ENCODE peak calls at places on chromosomes 6 and 20, in ten cellular contexts. One of them, this sample, is unnamed.

GRCh38 chr6:73667798-73668197 is 14.0 kb upstream of the SLC17A5 start:
- DNase-seq in brain microvascular endothelial cell: no peak
- DNase-seq in NCI-H1436 treated with DMSO at 0.1 percent for 48 hours: no peak
- DNase-seq in NCI-H1930: no peak
- DNase-seq in HT-29: no peak
- DNase-seq in foreskin fibroblast: no peak
- DNase-seq in NCI-H510A treated with DMSO at 0.1 percent for 48 hours: no peak
- DNase-seq in activated T-helper 2 cell treated with anti-CD3 and anti-CD28 coated beads, Interferon-gamma antibody, Interleukin-2, Interleukin-4, amounts not matched to agents 10 μg/mL and 5 μg/mL and 100 μg/mL, durations not matched to agents 14 hours and 24 hours and 36 hours: no peak
- DNase-seq in CD4-positive, alpha-beta T cell: no peak
- DNase-seq in Caki2: no peak
- DNase-seq in this sample: no peak

GRCh38 chr6:7107578-7108195 is at the start of gene RREB1:
- DNase-seq in NCI-H510A treated with DMSO at 0.1 percent for 48 hours: no peak
- DNase-seq in CD4-positive, alpha-beta T cell: peak
- DNase-seq in Caki2: no peak
- DNase-seq in HT-29: peak
- DNase-seq in NCI-H1436 treated with DMSO at 0.1 percent for 48 hours: no peak
- DNase-seq in brain microvascular endothelial cell: peak
- DNase-seq in foreskin fibroblast: peak
- DNase-seq in activated T-helper 2 cell treated with anti-CD3 and anti-CD28 coated beads, Interferon-gamma antibody, Interleukin-2, Interleukin-4, amounts not matched to agents 10 μg/mL and 5 μg/mL and 100 μg/mL, durations not matched to agents 14 hours and 24 hours and 36 hours: peak
- DNase-seq in NCI-H1930: peak
- DNase-seq in this sample: peak

GRCh38 chr6:72850469-72850868 is 228.6 kb downstream of the KCNQ5 start:
- DNase-seq in activated T-helper 2 cell treated with anti-CD3 and anti-CD28 coated beads, Interferon-gamma antibody, Interleukin-2, Interleukin-4, amounts not matched to agents 10 μg/mL and 5 μg/mL and 100 μg/mL, durations not matched to agents 14 hours and 24 hours and 36 hours: no peak
- DNase-seq in CD4-positive, alpha-beta T cell: no peak
- DNase-seq in NCI-H1930: no peak
- DNase-seq in NCI-H510A treated with DMSO at 0.1 percent for 48 hours: peak
- DNase-seq in brain microvascular endothelial cell: no peak
- DNase-seq in Caki2: no peak
- DNase-seq in HT-29: no peak
- DNase-seq in foreskin fibroblast: no peak
- DNase-seq in NCI-H1436 treated with DMSO at 0.1 percent for 48 hours: no peak
- DNase-seq in this sample: no peak

GRCh38 chr6:30169658-30170614 is 6.6 kb downstream of the TRIM15 start:
- DNase-seq in foreskin fibroblast: peak
- DNase-seq in CD4-positive, alpha-beta T cell: no peak
- DNase-seq in NCI-H1930: peak
- DNase-seq in brain microvascular endothelial cell: peak
- DNase-seq in NCI-H510A treated with DMSO at 0.1 percent for 48 hours: peak
- DNase-seq in activated T-helper 2 cell treated with anti-CD3 and anti-CD28 coated beads, Interferon-gamma antibody, Interleukin-2, Interleukin-4, amounts not matched to agents 10 μg/mL and 5 μg/mL and 100 μg/mL, durations not matched to agents 14 hours and 24 hours and 36 hours: peak
- DNase-seq in NCI-H1436 treated with DMSO at 0.1 percent for 48 hours: no peak
- DNase-seq in Caki2: peak
- DNase-seq in HT-29: peak
- DNase-seq in this sample: peak

GRCh38 chr6:12017876-12018401 is 5.8 kb downstream of the HIVEP1 start:
- DNase-seq in NCI-H1930: no peak
- DNase-seq in foreskin fibroblast: no peak
- DNase-seq in activated T-helper 2 cell treated with anti-CD3 and anti-CD28 coated beads, Interferon-gamma antibody, Interleukin-2, Interleukin-4, amounts not matched to agents 10 μg/mL and 5 μg/mL and 100 μg/mL, durations not matched to agents 14 hours and 24 hours and 36 hours: no peak
- DNase-seq in HT-29: no peak
- DNase-seq in NCI-H1436 treated with DMSO at 0.1 percent for 48 hours: no peak
- DNase-seq in brain microvascular endothelial cell: no peak
- DNase-seq in Caki2: no peak
- DNase-seq in CD4-positive, alpha-beta T cell: no peak
- DNase-seq in NCI-H510A treated with DMSO at 0.1 percent for 48 hours: no peak
- DNase-seq in this sample: no peak

GRCh38 chr20:962223-962622 is 39.9 kb downstream of the RSPO4 start:
- DNase-seq in brain microvascular endothelial cell: no peak
- DNase-seq in foreskin fibroblast: no peak
- DNase-seq in NCI-H1436 treated with DMSO at 0.1 percent for 48 hours: no peak
- DNase-seq in Caki2: no peak
- DNase-seq in activated T-helper 2 cell treated with anti-CD3 and anti-CD28 coated beads, Interferon-gamma antibody, Interleukin-2, Interleukin-4, amounts not matched to agents 10 μg/mL and 5 μg/mL and 100 μg/mL, durations not matched to agents 14 hours and 24 hours and 36 hours: no peak
- DNase-seq in HT-29: no peak
- DNase-seq in CD4-positive, alpha-beta T cell: no peak
- DNase-seq in NCI-H1930: no peak
- DNase-seq in NCI-H510A treated with DMSO at 0.1 percent for 48 hours: no peak
- DNase-seq in this sample: no peak

GRCh38 chr6:125791151-125791819 is 525 bp downstream of the NCOA7 start:
- DNase-seq in brain microvascular endothelial cell: peak
- DNase-seq in Caki2: peak
- DNase-seq in foreskin fibroblast: peak
- DNase-seq in NCI-H510A treated with DMSO at 0.1 percent for 48 hours: peak
- DNase-seq in NCI-H1436 treated with DMSO at 0.1 percent for 48 hours: no peak
- DNase-seq in HT-29: peak
- DNase-seq in CD4-positive, alpha-beta T cell: peak
- DNase-seq in activated T-helper 2 cell treated with anti-CD3 and anti-CD28 coated beads, Interferon-gamma antibody, Interleukin-2, Interleukin-4, amounts not matched to agents 10 μg/mL and 5 μg/mL and 100 μg/mL, durations not matched to agents 14 hours and 24 hours and 36 hours: peak
- DNase-seq in NCI-H1930: peak
- DNase-seq in this sample: peak

GRCh38 chr6:24558516-24558915 is 63.7 kb downstream of the ALDH5A1 start:
- DNase-seq in NCI-H1436 treated with DMSO at 0.1 percent for 48 hours: no peak
- DNase-seq in CD4-positive, alpha-beta T cell: no peak
- DNase-seq in activated T-helper 2 cell treated with anti-CD3 and anti-CD28 coated beads, Interferon-gamma antibody, Interleukin-2, Interleukin-4, amounts not matched to agents 10 μg/mL and 5 μg/mL and 100 μg/mL, durations not matched to agents 14 hours and 24 hours and 36 hours: no peak
- DNase-seq in Caki2: no peak
- DNase-seq in NCI-H1930: no peak
- DNase-seq in HT-29: no peak
- DNase-seq in foreskin fibroblast: no peak
- DNase-seq in brain microvascular endothelial cell: no peak
- DNase-seq in NCI-H510A treated with DMSO at 0.1 percent for 48 hours: no peak
- DNase-seq in this sample: no peak

GRCh38 chr6:39942903-39943580 is 8.8 kb upstream of the MOCS1 start:
- DNase-seq in NCI-H1930: no peak
- DNase-seq in brain microvascular endothelial cell: no peak
- DNase-seq in foreskin fibroblast: no peak
- DNase-seq in NCI-H1436 treated with DMSO at 0.1 percent for 48 hours: no peak
- DNase-seq in CD4-positive, alpha-beta T cell: no peak
- DNase-seq in HT-29: no peak
- DNase-seq in Caki2: no peak
- DNase-seq in activated T-helper 2 cell treated with anti-CD3 and anti-CD28 coated beads, Interferon-gamma antibody, Interleukin-2, Interleukin-4, amounts not matched to agents 10 μg/mL and 5 μg/mL and 100 μg/mL, durations not matched to agents 14 hours and 24 hours and 36 hours: no peak
- DNase-seq in NCI-H510A treated with DMSO at 0.1 percent for 48 hours: no peak
- DNase-seq in this sample: no peak

GRCh38 chr6:3516094-3516493 is 59.2 kb upstream of the SLC22A23 start:
- DNase-seq in foreskin fibroblast: peak
- DNase-seq in NCI-H510A treated with DMSO at 0.1 percent for 48 hours: no peak
- DNase-seq in CD4-positive, alpha-beta T cell: no peak
- DNase-seq in Caki2: peak
- DNase-seq in brain microvascular endothelial cell: no peak
- DNase-seq in NCI-H1930: no peak
- DNase-seq in HT-29: peak
- DNase-seq in activated T-helper 2 cell treated with anti-CD3 and anti-CD28 coated beads, Interferon-gamma antibody, Interleukin-2, Interleukin-4, amounts not matched to agents 10 μg/mL and 5 μg/mL and 100 μg/mL, durations not matched to agents 14 hours and 24 hours and 36 hours: no peak
- DNase-seq in NCI-H1436 treated with DMSO at 0.1 percent for 48 hours: no peak
- DNase-seq in this sample: no peak

GRCh38 chr6:52115145-52115741 is 27.8 kb upstream of the PKHD1 start:
- DNase-seq in activated T-helper 2 cell treated with anti-CD3 and anti-CD28 coated beads, Interferon-gamma antibody, Interleukin-2, Interleukin-4, amounts not matched to agents 10 μg/mL and 5 μg/mL and 100 μg/mL, durations not matched to agents 14 hours and 24 hours and 36 hours: no peak
- DNase-seq in foreskin fibroblast: no peak
- DNase-seq in Caki2: peak
- DNase-seq in NCI-H1436 treated with DMSO at 0.1 percent for 48 hours: no peak
- DNase-seq in HT-29: no peak
- DNase-seq in NCI-H510A treated with DMSO at 0.1 percent for 48 hours: no peak
- DNase-seq in CD4-positive, alpha-beta T cell: no peak
- DNase-seq in NCI-H1930: no peak
- DNase-seq in brain microvascular endothelial cell: no peak
- DNase-seq in this sample: no peak

GRCh38 chr20:4244700-4245485 is 229.5 kb upstream of the RNF24 start:
- DNase-seq in NCI-H1930: no peak
- DNase-seq in activated T-helper 2 cell treated with anti-CD3 and anti-CD28 coated beads, Interferon-gamma antibody, Interleukin-2, Interleukin-4, amounts not matched to agents 10 μg/mL and 5 μg/mL and 100 μg/mL, durations not matched to agents 14 hours and 24 hours and 36 hours: no peak
- DNase-seq in NCI-H1436 treated with DMSO at 0.1 percent for 48 hours: no peak
- DNase-seq in NCI-H510A treated with DMSO at 0.1 percent for 48 hours: no peak
- DNase-seq in HT-29: peak
- DNase-seq in Caki2: no peak
- DNase-seq in foreskin fibroblast: peak
- DNase-seq in brain microvascular endothelial cell: no peak
- DNase-seq in CD4-positive, alpha-beta T cell: no peak
- DNase-seq in this sample: no peak

GRCh38 chr6:158460602-158461092 is 99.2 kb upstream of the TMEM181 start:
- DNase-seq in HT-29: no peak
- DNase-seq in CD4-positive, alpha-beta T cell: no peak
- DNase-seq in NCI-H1930: no peak
- DNase-seq in NCI-H1436 treated with DMSO at 0.1 percent for 48 hours: no peak
- DNase-seq in NCI-H510A treated with DMSO at 0.1 percent for 48 hours: no peak
- DNase-seq in foreskin fibroblast: peak
- DNase-seq in Caki2: no peak
- DNase-seq in brain microvascular endothelial cell: no peak
- DNase-seq in activated T-helper 2 cell treated with anti-CD3 and anti-CD28 coated beads, Interferon-gamma antibody, Interleukin-2, Interleukin-4, amounts not matched to agents 10 μg/mL and 5 μg/mL and 100 μg/mL, durations not matched to agents 14 hours and 24 hours and 36 hours: no peak
- DNase-seq in this sample: no peak

GRCh38 chr6:119276211-119276610 is 73.3 kb downstream of the MAN1A1 start:
- DNase-seq in NCI-H1930: no peak
- DNase-seq in HT-29: no peak
- DNase-seq in foreskin fibroblast: peak
- DNase-seq in Caki2: no peak
- DNase-seq in NCI-H510A treated with DMSO at 0.1 percent for 48 hours: no peak
- DNase-seq in activated T-helper 2 cell treated with anti-CD3 and anti-CD28 coated beads, Interferon-gamma antibody, Interleukin-2, Interleukin-4, amounts not matched to agents 10 μg/mL and 5 μg/mL and 100 μg/mL, durations not matched to agents 14 hours and 24 hours and 36 hours: no peak
- DNase-seq in NCI-H1436 treated with DMSO at 0.1 percent for 48 hours: no peak
- DNase-seq in brain microvascular endothelial cell: no peak
- DNase-seq in CD4-positive, alpha-beta T cell: no peak
- DNase-seq in this sample: no peak

GRCh38 chr6:112054001-112054400 is at the start of gene CCN6:
- DNase-seq in Caki2: no peak
- DNase-seq in brain microvascular endothelial cell: no peak
- DNase-seq in activated T-helper 2 cell treated with anti-CD3 and anti-CD28 coated beads, Interferon-gamma antibody, Interleukin-2, Interleukin-4, amounts not matched to agents 10 μg/mL and 5 μg/mL and 100 μg/mL, durations not matched to agents 14 hours and 24 hours and 36 hours: no peak
- DNase-seq in foreskin fibroblast: no peak
- DNase-seq in NCI-H1930: no peak
- DNase-seq in HT-29: no peak
- DNase-seq in NCI-H1436 treated with DMSO at 0.1 percent for 48 hours: no peak
- DNase-seq in NCI-H510A treated with DMSO at 0.1 percent for 48 hours: no peak
- DNase-seq in CD4-positive, alpha-beta T cell: no peak
- DNase-seq in this sample: no peak

GRCh38 chr6:17015144-17015543 is 86.7 kb upstream of the STMND1 start:
- DNase-seq in Caki2: no peak
- DNase-seq in activated T-helper 2 cell treated with anti-CD3 and anti-CD28 coated beads, Interferon-gamma antibody, Interleukin-2, Interleukin-4, amounts not matched to agents 10 μg/mL and 5 μg/mL and 100 μg/mL, durations not matched to agents 14 hours and 24 hours and 36 hours: no peak
- DNase-seq in NCI-H1930: no peak
- DNase-seq in NCI-H1436 treated with DMSO at 0.1 percent for 48 hours: no peak
- DNase-seq in foreskin fibroblast: peak
- DNase-seq in NCI-H510A treated with DMSO at 0.1 percent for 48 hours: no peak
- DNase-seq in HT-29: no peak
- DNase-seq in CD4-positive, alpha-beta T cell: no peak
- DNase-seq in brain microvascular endothelial cell: peak
- DNase-seq in this sample: no peak

GRCh38 chr6:85670573-85670972 is 27.9 kb upstream of the SYNCRIP start:
- DNase-seq in brain microvascular endothelial cell: peak
- DNase-seq in NCI-H1436 treated with DMSO at 0.1 percent for 48 hours: no peak
- DNase-seq in NCI-H510A treated with DMSO at 0.1 percent for 48 hours: no peak
- DNase-seq in NCI-H1930: no peak
- DNase-seq in CD4-positive, alpha-beta T cell: no peak
- DNase-seq in Caki2: no peak
- DNase-seq in HT-29: peak
- DNase-seq in foreskin fibroblast: peak
- DNase-seq in activated T-helper 2 cell treated with anti-CD3 and anti-CD28 coated beads, Interferon-gamma antibody, Interleukin-2, Interleukin-4, amounts not matched to agents 10 μg/mL and 5 μg/mL and 100 μg/mL, durations not matched to agents 14 hours and 24 hours and 36 hours: no peak
- DNase-seq in this sample: no peak

GRCh38 chr6:36455486-36456027 is 12.8 kb downstream of the KCTD20 start:
- DNase-seq in CD4-positive, alpha-beta T cell: no peak
- DNase-seq in Caki2: no peak
- DNase-seq in activated T-helper 2 cell treated with anti-CD3 and anti-CD28 coated beads, Interferon-gamma antibody, Interleukin-2, Interleukin-4, amounts not matched to agents 10 μg/mL and 5 μg/mL and 100 μg/mL, durations not matched to agents 14 hours and 24 hours and 36 hours: no peak
- DNase-seq in NCI-H510A treated with DMSO at 0.1 percent for 48 hours: no peak
- DNase-seq in NCI-H1930: no peak
- DNase-seq in foreskin fibroblast: no peak
- DNase-seq in NCI-H1436 treated with DMSO at 0.1 percent for 48 hours: no peak
- DNase-seq in brain microvascular endothelial cell: no peak
- DNase-seq in HT-29: peak
- DNase-seq in this sample: no peak

GRCh38 chr6:121309768-121310473 is 24.4 kb downstream of the TBC1D32 start:
- DNase-seq in NCI-H1930: no peak
- DNase-seq in CD4-positive, alpha-beta T cell: no peak
- DNase-seq in NCI-H1436 treated with DMSO at 0.1 percent for 48 hours: no peak
- DNase-seq in activated T-helper 2 cell treated with anti-CD3 and anti-CD28 coated beads, Interferon-gamma antibody, Interleukin-2, Interleukin-4, amounts not matched to agents 10 μg/mL and 5 μg/mL and 100 μg/mL, durations not matched to agents 14 hours and 24 hours and 36 hours: no peak
- DNase-seq in Caki2: no peak
- DNase-seq in brain microvascular endothelial cell: no peak
- DNase-seq in foreskin fibroblast: peak
- DNase-seq in NCI-H510A treated with DMSO at 0.1 percent for 48 hours: no peak
- DNase-seq in HT-29: no peak
- DNase-seq in this sample: no peak

GRCh38 chr6:99501762-99502161 is 13.5 kb downstream of the USP45 start:
- DNase-seq in foreskin fibroblast: peak
- DNase-seq in Caki2: no peak
- DNase-seq in brain microvascular endothelial cell: peak
- DNase-seq in NCI-H510A treated with DMSO at 0.1 percent for 48 hours: no peak
- DNase-seq in NCI-H1436 treated with DMSO at 0.1 percent for 48 hours: no peak
- DNase-seq in CD4-positive, alpha-beta T cell: no peak
- DNase-seq in activated T-helper 2 cell treated with anti-CD3 and anti-CD28 coated beads, Interferon-gamma antibody, Interleukin-2, Interleukin-4, amounts not matched to agents 10 μg/mL and 5 μg/mL and 100 μg/mL, durations not matched to agents 14 hours and 24 hours and 36 hours: no peak
- DNase-seq in NCI-H1930: no peak
- DNase-seq in HT-29: no peak
- DNase-seq in this sample: no peak

GRCh38 chr20:64108731-64109389 is 1.5 kb upstream of the NPBWR2 start:
- DNase-seq in brain microvascular endothelial cell: no peak
- DNase-seq in NCI-H510A treated with DMSO at 0.1 percent for 48 hours: no peak
- DNase-seq in foreskin fibroblast: no peak
- DNase-seq in NCI-H1930: no peak
- DNase-seq in activated T-helper 2 cell treated with anti-CD3 and anti-CD28 coated beads, Interferon-gamma antibody, Interleukin-2, Interleukin-4, amounts not matched to agents 10 μg/mL and 5 μg/mL and 100 μg/mL, durations not matched to agents 14 hours and 24 hours and 36 hours: peak
- DNase-seq in CD4-positive, alpha-beta T cell: no peak
- DNase-seq in Caki2: no peak
- DNase-seq in HT-29: no peak
- DNase-seq in NCI-H1436 treated with DMSO at 0.1 percent for 48 hours: no peak
- DNase-seq in this sample: no peak

GRCh38 chr20:23135449-23136447 is 49.6 kb upstream of the CD93 start:
- DNase-seq in Caki2: no peak
- DNase-seq in NCI-H510A treated with DMSO at 0.1 percent for 48 hours: no peak
- DNase-seq in NCI-H1930: no peak
- DNase-seq in foreskin fibroblast: no peak
- DNase-seq in brain microvascular endothelial cell: no peak
- DNase-seq in activated T-helper 2 cell treated with anti-CD3 and anti-CD28 coated beads, Interferon-gamma antibody, Interleukin-2, Interleukin-4, amounts not matched to agents 10 μg/mL and 5 μg/mL and 100 μg/mL, durations not matched to agents 14 hours and 24 hours and 36 hours: no peak
- DNase-seq in CD4-positive, alpha-beta T cell: no peak
- DNase-seq in HT-29: no peak
- DNase-seq in NCI-H1436 treated with DMSO at 0.1 percent for 48 hours: no peak
- DNase-seq in this sample: no peak

GRCh38 chr6:38773338-38773737 is 58.2 kb downstream of the DNAH8 start:
- DNase-seq in CD4-positive, alpha-beta T cell: no peak
- DNase-seq in brain microvascular endothelial cell: no peak
- DNase-seq in foreskin fibroblast: no peak
- DNase-seq in NCI-H1930: no peak
- DNase-seq in NCI-H1436 treated with DMSO at 0.1 percent for 48 hours: no peak
- DNase-seq in HT-29: peak
- DNase-seq in Caki2: no peak
- DNase-seq in NCI-H510A treated with DMSO at 0.1 percent for 48 hours: peak
- DNase-seq in activated T-helper 2 cell treated with anti-CD3 and anti-CD28 coated beads, Interferon-gamma antibody, Interleukin-2, Interleukin-4, amounts not matched to agents 10 μg/mL and 5 μg/mL and 100 μg/mL, durations not matched to agents 14 hours and 24 hours and 36 hours: no peak
- DNase-seq in this sample: peak

GRCh38 chr20:63359937-63360849 is 956 bp downstream of the CHRNA4 start:
- DNase-seq in NCI-H1436 treated with DMSO at 0.1 percent for 48 hours: no peak
- DNase-seq in brain microvascular endothelial cell: no peak
- DNase-seq in CD4-positive, alpha-beta T cell: no peak
- DNase-seq in HT-29: no peak
- DNase-seq in activated T-helper 2 cell treated with anti-CD3 and anti-CD28 coated beads, Interferon-gamma antibody, Interleukin-2, Interleukin-4, amounts not matched to agents 10 μg/mL and 5 μg/mL and 100 μg/mL, durations not matched to agents 14 hours and 24 hours and 36 hours: no peak
- DNase-seq in NCI-H510A treated with DMSO at 0.1 percent for 48 hours: no peak
- DNase-seq in Caki2: no peak
- DNase-seq in foreskin fibroblast: no peak
- DNase-seq in NCI-H1930: no peak
- DNase-seq in this sample: no peak

GRCh38 chr6:11538799-11539468 is 1.4 kb downstream of the TMEM170B start:
- DNase-seq in Caki2: no peak
- DNase-seq in foreskin fibroblast: no peak
- DNase-seq in activated T-helper 2 cell treated with anti-CD3 and anti-CD28 coated beads, Interferon-gamma antibody, Interleukin-2, Interleukin-4, amounts not matched to agents 10 μg/mL and 5 μg/mL and 100 μg/mL, durations not matched to agents 14 hours and 24 hours and 36 hours: no peak
- DNase-seq in CD4-positive, alpha-beta T cell: no peak
- DNase-seq in HT-29: no peak
- DNase-seq in NCI-H1436 treated with DMSO at 0.1 percent for 48 hours: no peak
- DNase-seq in brain microvascular endothelial cell: no peak
- DNase-seq in NCI-H510A treated with DMSO at 0.1 percent for 48 hours: no peak
- DNase-seq in NCI-H1930: no peak
- DNase-seq in this sample: no peak

GRCh38 chr20:19947611-19948264 is 69.4 kb upstream of the NAA20 start:
- DNase-seq in foreskin fibroblast: peak
- DNase-seq in NCI-H1436 treated with DMSO at 0.1 percent for 48 hours: no peak
- DNase-seq in HT-29: no peak
- DNase-seq in NCI-H1930: no peak
- DNase-seq in activated T-helper 2 cell treated with anti-CD3 and anti-CD28 coated beads, Interferon-gamma antibody, Interleukin-2, Interleukin-4, amounts not matched to agents 10 μg/mL and 5 μg/mL and 100 μg/mL, durations not matched to agents 14 hours and 24 hours and 36 hours: no peak
- DNase-seq in CD4-positive, alpha-beta T cell: no peak
- DNase-seq in brain microvascular endothelial cell: peak
- DNase-seq in Caki2: no peak
- DNase-seq in NCI-H510A treated with DMSO at 0.1 percent for 48 hours: no peak
- DNase-seq in this sample: no peak

GRCh38 chr6:113632220-113632864 is 224.8 kb upstream of the MARCKS start:
- DNase-seq in Caki2: peak
- DNase-seq in activated T-helper 2 cell treated with anti-CD3 and anti-CD28 coated beads, Interferon-gamma antibody, Interleukin-2, Interleukin-4, amounts not matched to agents 10 μg/mL and 5 μg/mL and 100 μg/mL, durations not matched to agents 14 hours and 24 hours and 36 hours: no peak
- DNase-seq in NCI-H1436 treated with DMSO at 0.1 percent for 48 hours: no peak
- DNase-seq in brain microvascular endothelial cell: peak
- DNase-seq in NCI-H510A treated with DMSO at 0.1 percent for 48 hours: no peak
- DNase-seq in HT-29: peak
- DNase-seq in CD4-positive, alpha-beta T cell: no peak
- DNase-seq in foreskin fibroblast: peak
- DNase-seq in NCI-H1930: no peak
- DNase-seq in this sample: no peak

GRCh38 chr6:148287979-148288378 is 54.7 kb upstream of the SASH1 start:
- DNase-seq in NCI-H510A treated with DMSO at 0.1 percent for 48 hours: no peak
- DNase-seq in activated T-helper 2 cell treated with anti-CD3 and anti-CD28 coated beads, Interferon-gamma antibody, Interleukin-2, Interleukin-4, amounts not matched to agents 10 μg/mL and 5 μg/mL and 100 μg/mL, durations not matched to agents 14 hours and 24 hours and 36 hours: no peak
- DNase-seq in Caki2: no peak
- DNase-seq in HT-29: no peak
- DNase-seq in brain microvascular endothelial cell: no peak
- DNase-seq in NCI-H1930: no peak
- DNase-seq in foreskin fibroblast: no peak
- DNase-seq in CD4-positive, alpha-beta T cell: no peak
- DNase-seq in NCI-H1436 treated with DMSO at 0.1 percent for 48 hours: no peak
- DNase-seq in this sample: no peak